ENCODE peak calls at places on chromosomes 13 and 19, in six cellular contexts. One of them, this sample, is unnamed.

GRCh38 chr13:29756506-29756905 is 93.9 kb downstream of the UBL3 start:
- DNase-seq in nephron progenitor cell: no peak
- DNase-seq in amniotic stem cell: no peak
- DNase-seq in SHP77: no peak
- DNase-seq in NCI-H1930: no peak
- DNase-seq in thoracic aorta: no peak
- DNase-seq in this sample: no peak

GRCh38 chr13:43110036-43110435 is 86.7 kb downstream of the DNAJC15 start:
- DNase-seq in nephron progenitor cell: no peak
- DNase-seq in amniotic stem cell: no peak
- DNase-seq in SHP77: no peak
- DNase-seq in NCI-H1930: no peak
- DNase-seq in thoracic aorta: no peak
- DNase-seq in this sample: no peak

GRCh38 chr13:51534075-51534817 is 50.0 kb upstream of the WDFY2 start:
- DNase-seq in nephron progenitor cell: no peak
- DNase-seq in amniotic stem cell: no peak
- DNase-seq in SHP77: no peak
- DNase-seq in NCI-H1930: no peak
- DNase-seq in thoracic aorta: no peak
- DNase-seq in this sample: no peak

GRCh38 chr13:62643799-62644484 is 1228.3 kb upstream of the PCDH20 start:
- DNase-seq in nephron progenitor cell: no peak
- DNase-seq in amniotic stem cell: no peak
- DNase-seq in SHP77: no peak
- DNase-seq in NCI-H1930: no peak
- DNase-seq in thoracic aorta: no peak
- DNase-seq in this sample: no peak

GRCh38 chr13:113157206-113157928 is 1.1 kb upstream of the PROZ start:
- DNase-seq in nephron progenitor cell: no peak
- DNase-seq in amniotic stem cell: no peak
- DNase-seq in SHP77: no peak
- DNase-seq in NCI-H1930: no peak
- DNase-seq in thoracic aorta: no peak
- DNase-seq in this sample: no peak

GRCh38 chr13:43143591-43143990 is 120.2 kb downstream of the DNAJC15 start:
- DNase-seq in nephron progenitor cell: no peak
- DNase-seq in amniotic stem cell: no peak
- DNase-seq in SHP77: no peak
- DNase-seq in NCI-H1930: no peak
- DNase-seq in thoracic aorta: no peak
- DNase-seq in this sample: no peak

GRCh38 chr13:79538757-79539156 is 57.8 kb downstream of the NDFIP2 start:
- DNase-seq in nephron progenitor cell: no peak
- DNase-seq in amniotic stem cell: no peak
- DNase-seq in SHP77: no peak
- DNase-seq in NCI-H1930: no peak
- DNase-seq in thoracic aorta: no peak
- DNase-seq in this sample: no peak

GRCh38 chr13:30743319-30744055 is 8.1 kb downstream of the ALOX5AP start:
- DNase-seq in nephron progenitor cell: no peak
- DNase-seq in amniotic stem cell: peak
- DNase-seq in SHP77: no peak
- DNase-seq in NCI-H1930: no peak
- DNase-seq in thoracic aorta: peak
- DNase-seq in this sample: peak

GRCh38 chr13:42478531-42479156 is 95.3 kb upstream of the TNFSF11 start:
- DNase-seq in nephron progenitor cell: no peak
- DNase-seq in amniotic stem cell: no peak
- DNase-seq in SHP77: no peak
- DNase-seq in NCI-H1930: no peak
- DNase-seq in thoracic aorta: no peak
- DNase-seq in this sample: no peak

GRCh38 chr19:4823577-4823976 is 7.9 kb downstream of the TICAM1 start:
- DNase-seq in nephron progenitor cell: no peak
- DNase-seq in amniotic stem cell: no peak
- DNase-seq in SHP77: no peak
- DNase-seq in NCI-H1930: no peak
- DNase-seq in thoracic aorta: no peak
- DNase-seq in this sample: no peak

GRCh38 chr19:40264314-40265054 is 20.7 kb downstream of the AKT2 start:
- DNase-seq in nephron progenitor cell: no peak
- DNase-seq in amniotic stem cell: no peak
- DNase-seq in SHP77: no peak
- DNase-seq in NCI-H1930: no peak
- DNase-seq in thoracic aorta: no peak
- DNase-seq in this sample: no peak

GRCh38 chr19:52190679-52191293 is 934 bp downstream of the PPP2R1A start:
- DNase-seq in nephron progenitor cell: peak
- DNase-seq in amniotic stem cell: no peak
- DNase-seq in SHP77: no peak
- DNase-seq in NCI-H1930: no peak
- DNase-seq in thoracic aorta: no peak
- DNase-seq in this sample: peak

GRCh38 chr13:71039440-71039839 is 827.6 kb downstream of the DACH1 start:
- DNase-seq in nephron progenitor cell: no peak
- DNase-seq in amniotic stem cell: no peak
- DNase-seq in SHP77: no peak
- DNase-seq in NCI-H1930: no peak
- DNase-seq in thoracic aorta: no peak
- DNase-seq in this sample: no peak

GRCh38 chr13:40221460-40222201 is 444.8 kb downstream of the FOXO1 start:
- DNase-seq in nephron progenitor cell: no peak
- DNase-seq in amniotic stem cell: no peak
- DNase-seq in SHP77: no peak
- DNase-seq in NCI-H1930: no peak
- DNase-seq in thoracic aorta: no peak
- DNase-seq in this sample: no peak

GRCh38 chr19:2309734-2310362 is 1.9 kb upstream of the LINGO3 start:
- DNase-seq in nephron progenitor cell: no peak
- DNase-seq in amniotic stem cell: no peak
- DNase-seq in SHP77: peak
- DNase-seq in NCI-H1930: no peak
- DNase-seq in thoracic aorta: no peak
- DNase-seq in this sample: no peak

This sample was measured in tibial artery.